ENCODE peak calls at places on chromosomes 4 and X, in five cellular contexts. One of them, this sample, is unnamed.

GRCh38 chrX:24988314-24988713 is 27.5 kb downstream of the ARX start:
- DNase-seq in H1: no peak
- DNase-seq in HepG2: no peak
- DNase-seq in GM12878: no peak
- DNase-seq in K562: no peak
- DNase-seq in this sample: no peak

GRCh38 chr4:53777244-53777984 is 186.1 kb upstream of the LNX1 start:
- DNase-seq in H1: no peak
- DNase-seq in K562: no peak
- DNase-seq in GM12878: no peak
- DNase-seq in HepG2: no peak
- DNase-seq in this sample: no peak

GRCh38 chr4:17055788-17056187 is 157.3 kb upstream of the LDB2 start:
- DNase-seq in K562: no peak
- DNase-seq in GM12878: no peak
- DNase-seq in HepG2: no peak
- DNase-seq in H1: no peak
- DNase-seq in this sample: no peak

GRCh38 chrX:53244610-53245009 is 19.6 kb upstream of the KDM5C start:
- DNase-seq in K562: no peak
- DNase-seq in H1: no peak
- DNase-seq in GM12878: no peak
- DNase-seq in HepG2: no peak
- DNase-seq in this sample: no peak

GRCh38 chr4:56843421-56843899 is 22.0 kb upstream of the SPINK2 start:
- DNase-seq in GM12878: no peak
- DNase-seq in K562: peak
- DNase-seq in H1: no peak
- DNase-seq in HepG2: no peak
- DNase-seq in this sample: no peak

GRCh38 chr4:73763877-73764276 is 23.5 kb downstream of the CXCL8 start:
- DNase-seq in K562: no peak
- DNase-seq in HepG2: no peak
- DNase-seq in H1: no peak
- DNase-seq in GM12878: no peak
- DNase-seq in this sample: no peak

GRCh38 chr4:121706595-121707021 is 9.8 kb upstream of the ANXA5 start:
- DNase-seq in H1: no peak
- DNase-seq in HepG2: no peak
- DNase-seq in K562: no peak
- DNase-seq in GM12878: no peak
- DNase-seq in this sample: no peak

GRCh38 chrX:70201732-70202131 is 24.4 kb downstream of the DGAT2L6 start:
- DNase-seq in K562: no peak
- DNase-seq in HepG2: no peak
- DNase-seq in GM12878: no peak
- DNase-seq in H1: no peak
- DNase-seq in this sample: no peak

GRCh38 chr4:14925471-14925870 is 76.8 kb upstream of the CPEB2 start:
- DNase-seq in HepG2: no peak
- DNase-seq in H1: no peak
- DNase-seq in K562: no peak
- DNase-seq in GM12878: no peak
- DNase-seq in this sample: no peak

GRCh38 chr4:159607824-159608223 is 504.9 kb downstream of the RAPGEF2 start:
- DNase-seq in K562: no peak
- DNase-seq in H1: peak
- DNase-seq in GM12878: no peak
- DNase-seq in HepG2: no peak
- DNase-seq in this sample: no peak

GRCh38 chr4:150583287-150584197 is 1.6 kb downstream of the MAB21L2 start:
- DNase-seq in HepG2: no peak
- DNase-seq in K562: no peak
- DNase-seq in GM12878: no peak
- DNase-seq in H1: no peak
- DNase-seq in this sample: no peak

GRCh38 chr4:150582881-150583286 is 933 bp downstream of the MAB21L2 start:
- DNase-seq in H1: no peak
- DNase-seq in K562: no peak
- DNase-seq in GM12878: no peak
- DNase-seq in HepG2: no peak
- DNase-seq in this sample: no peak

GRCh38 chr4:150581206-150581605 is 745 bp upstream of the MAB21L2 start:
- DNase-seq in H1: no peak
- DNase-seq in K562: no peak
- DNase-seq in HepG2: no peak
- DNase-seq in GM12878: no peak
- DNase-seq in this sample: no peak

GRCh38 chr4:150581611-150582010 is 340 bp upstream of the MAB21L2 start:
- DNase-seq in GM12878: no peak
- DNase-seq in K562: no peak
- DNase-seq in H1: no peak
- DNase-seq in HepG2: no peak
- DNase-seq in this sample: no peak

GRCh38 chr4:150582101-150582565 is at the start of gene MAB21L2:
- DNase-seq in GM12878: no peak
- DNase-seq in H1: no peak
- DNase-seq in HepG2: no peak
- DNase-seq in K562: no peak
- DNase-seq in this sample: no peak
- H2AFZ ChIP-seq in GM12878: no peak
- H2AFZ ChIP-seq in H1: no peak
- H2AFZ ChIP-seq in HepG2: no peak
- H2AFZ ChIP-seq in K562: no peak
- H2AFZ ChIP-seq in this sample: no peak

GRCh38 chr4:2941138-2942036 is 21.8 kb downstream of the NOP14 start:
- DNase-seq in HepG2: no peak
- DNase-seq in GM12878: no peak
- DNase-seq in K562: no peak
- DNase-seq in H1: no peak
- DNase-seq in this sample: no peak
- H3K27ac ChIP-seq in HepG2: no peak
- H3K27ac ChIP-seq in GM12878: no peak
- H3K27ac ChIP-seq in K562: no peak
- H3K27ac ChIP-seq in H1: no peak
- H3K27ac ChIP-seq in this sample: no peak

GRCh38 chr4:38154681-38155588 is 194.7 kb downstream of the PTTG2 start:
- DNase-seq in GM12878: no peak
- DNase-seq in HepG2: no peak
- DNase-seq in K562: no peak
- DNase-seq in H1: no peak
- DNase-seq in this sample: no peak
- TF ChIP-seq SRF in GM12878: no peak
- TF ChIP-seq SRF in HepG2: no peak
- TF ChIP-seq SRF in K562: no peak
- TF ChIP-seq SRF in H1: no peak
- TF ChIP-seq SRF in this sample: no peak

GRCh38 chr4:123481034-123481433 is 84.4 kb downstream of the SPRY1 start:
- DNase-seq in GM12878: no peak
- DNase-seq in HepG2: no peak
- DNase-seq in K562: no peak
- DNase-seq in H1: no peak
- DNase-seq in this sample: no peak
- H2AFZ ChIP-seq in GM12878: no peak
- H2AFZ ChIP-seq in HepG2: no peak
- H2AFZ ChIP-seq in K562: no peak
- H2AFZ ChIP-seq in H1: no peak
- H2AFZ ChIP-seq in this sample: no peak

GRCh38 chrX:87518504-87518903 is 902 bp downstream of the KLHL4 start:
- DNase-seq in K562: no peak
- DNase-seq in GM12878: no peak
- DNase-seq in H1: no peak
- DNase-seq in HepG2: no peak
- DNase-seq in this sample: no peak

GRCh38 chrX:87517571-87518141 is at the start of gene KLHL4:
- DNase-seq in K562: peak
- DNase-seq in GM12878: no peak
- DNase-seq in H1: peak
- DNase-seq in HepG2: no peak
- DNase-seq in this sample: no peak

DNA sequence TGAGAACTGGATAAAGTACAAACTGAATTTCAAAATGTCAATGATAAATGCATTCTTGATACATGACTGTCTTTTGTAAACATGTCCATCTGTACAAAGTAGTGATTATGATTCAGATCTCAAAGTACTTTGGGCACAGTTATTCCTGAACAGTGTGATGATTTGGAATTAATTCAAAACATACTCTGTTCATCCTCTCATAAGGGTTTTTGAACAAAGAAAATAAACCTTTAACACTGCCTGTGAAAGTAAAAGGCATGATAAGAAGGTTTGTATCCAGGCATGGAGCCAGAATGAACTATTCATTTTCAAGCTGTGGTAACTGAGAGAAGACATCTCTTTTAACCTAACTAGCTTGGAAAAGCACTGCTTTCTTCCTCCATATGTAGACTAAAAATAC is 886 bp upstream of the KLHL4 start:
- DNase-seq in GM12878: no peak
- DNase-seq in HepG2: no peak
- DNase-seq in K562: no peak
- DNase-seq in H1: no peak
- DNase-seq in this sample: no peak
- H3K27ac ChIP-seq in GM12878: no peak
- H3K27ac ChIP-seq in HepG2: no peak
- H3K27ac ChIP-seq in K562: no peak
- H3K27ac ChIP-seq in H1: no peak
- H3K27ac ChIP-seq in this sample: no peak

GRCh38 chrX:54819201-54819600 is 11.7 kb downstream of the MAGED2 start:
- DNase-seq in K562: no peak
- DNase-seq in H1: no peak
- DNase-seq in GM12878: no peak
- DNase-seq in HepG2: no peak
- DNase-seq in this sample: no peak
- TF ChIP-seq SRF in K562: no peak
- TF ChIP-seq SRF in H1: no peak
- TF ChIP-seq SRF in GM12878: no peak
- TF ChIP-seq SRF in HepG2: no peak
- TF ChIP-seq SRF in this sample: no peak

This sample was measured in HCT116.